ENCODE peak calls at places on chromosomes 1 and 21, in four cellular contexts. N is CD8-positive, alpha-beta T cell; I is bronchial epithelial cell; Q is right lobe of liver. M is an unnamed sample.

GRCh38 chr1:172351761-172352161 is 68.7 kb upstream of the C1orf105 start:
- DNase-seq in N (no peak), I (no peak), Q (no peak), M (no peak)

GRCh38 chr1:93692983-93693591 is 11.4 kb upstream of the BCAR3 start:
- DNase-seq in N (no peak), I (peak; percentile 97), Q (no peak), M (peak; percentile 80)

GRCh38 chr1:192171123-192171522 is 12.9 kb downstream of the RGS18 start:
- DNase-seq in N (no peak), I (no peak), Q (no peak), M (no peak)

GRCh38 chr1:1208713-1209433 is 2.5 kb upstream of the TNFRSF18 start:
- DNase-seq in N (no peak), I (no peak), Q (peak; percentile 49), M (no peak)

GRCh38 chr1:47452426-47452825 is 14.6 kb downstream of the FOXD2 start:
- DNase-seq in N (no peak), I (no peak), Q (no peak), M (no peak)

GRCh38 chr1:220001095-220001501 is 45.2 kb downstream of the EPRS1 start:
- DNase-seq in N (no peak), I (no peak), Q (no peak), M (no peak)

GRCh38 chr1:66752000-66752592 is at the start of gene DYNLT5:
- DNase-seq in N (no peak), I (no peak), Q (peak; percentile 72), M (no peak)

GRCh38 chr21:28608646-28609045 is 384.0 kb downstream of the LTN1 start:
- DNase-seq in N (no peak), I (peak; percentile 33), Q (no peak), M (no peak)

GRCh38 chr1:116808476-116809180 is 54.4 kb downstream of the CD2 start:
- DNase-seq in N (no peak), I (peak; percentile 98), Q (no peak), M (no peak)

GRCh38 chr1:156805766-156806511 is 10.7 kb downstream of the SH2D2A start:
- DNase-seq in N (no peak), I (peak; percentile 56), Q (no peak), M (no peak)

GRCh38 chr1:19179597-19180271 is 30.3 kb downstream of the UBR4 start:
- DNase-seq in N (no peak), I (peak; percentile 12), Q (no peak), M (peak; percentile 38)

GRCh38 chr1:31617917-31618746 is 643 bp downstream of the HCRTR1 start:
- DNase-seq in N (peak; percentile 19), I (no peak), Q (no peak), M (peak; percentile 56)

GRCh38 chr1:94599090-94599813 is 57.7 kb upstream of the F3 start:
- DNase-seq in N (no peak), I (peak; percentile 77), Q (no peak), M (no peak)

GRCh38 chr21:38913120-38913975 is 107.6 kb downstream of the ETS2 start:
- DNase-seq in N (no peak), I (peak; percentile 85), Q (peak; percentile 96), M (no peak)

GRCh38 chr1:90716552-90717355 is at the start of gene BARHL2:
- DNase-seq in N (no peak), I (no peak), Q (no peak), M (no peak)

GRCh38 chr1:102942324-102942723 is 166.0 kb downstream of the COL11A1 start:
- DNase-seq in N (no peak), I (no peak), Q (no peak), M (no peak)

GRCh38 chr1:115782571-115783281 is 14.2 kb upstream of the CASQ2 start:
- DNase-seq in N (no peak), I (peak; percentile 99), Q (no peak), M (peak; percentile 12)

GRCh38 chr1:15027515-15027948 is 126.0 kb upstream of the TMEM51 start:
- DNase-seq in N (no peak), I (peak; percentile 39), Q (peak; percentile 69), M (peak; percentile 31)

GRCh38 chr1:245301921-245302320 is 147.1 kb downstream of the KIF26B start:
- DNase-seq in N (no peak), I (no peak), Q (no peak), M (no peak)

GRCh38 chr1:156214024-156214748 is 1.4 kb downstream of the PMF1 start:
- DNase-seq in N (no peak), I (peak; percentile 83), Q (no peak), M (no peak)

GRCh38 chr1:68051475-68051874 is 1.0 kb upstream of the DIRAS3 start:
- DNase-seq in N (no peak), I (peak; percentile 58), Q (peak; percentile 69), M (no peak)

GRCh38 chr1:183652547-183653467 is at the start of gene APOBEC4:
- DNase-seq in N (no peak), I (peak; percentile 22), Q (no peak), M (peak; percentile 62)

GRCh38 chr1:244341455-244342450 is 110.0 kb downstream of the ADSS2 start:
- DNase-seq in N (no peak), I (peak; percentile 98), Q (no peak), M (no peak)

GRCh38 chr1:8937701-8938100 is 8.0 kb upstream of the CA6 start:
- DNase-seq in N (no peak), I (no peak), Q (no peak), M (no peak)

GRCh38 chr1:206739411-206740076 is 31.0 kb upstream of the IL19 start:
- DNase-seq in N (no peak), I (peak; percentile 12), Q (no peak), M (peak; percentile 99)

GRCh38 chr21:21003701-21004100 is 5.5 kb downstream of the NCAM2 start:
- DNase-seq in N (no peak), I (peak; percentile 16), Q (no peak), M (peak; percentile 2)

GRCh38 chr1:241503444-241503843 is 16.1 kb downstream of the FH start:
- DNase-seq in N (no peak), I (no peak), Q (no peak), M (no peak)

GRCh38 chr21:44958471-44959191 is 18.8 kb downstream of the SLX9 start:
- DNase-seq in N (no peak), I (no peak), Q (peak; percentile 80), M (no peak)

GRCh38 chr21:35232545-35233176 is 183.6 kb upstream of the RUNX1 start:
- DNase-seq in N (no peak), I (peak; percentile 38), Q (no peak), M (no peak)

GRCh38 chr1:234927312-234927967 is 201.2 kb downstream of the TOMM20 start:
- DNase-seq in N (no peak), I (no peak), Q (no peak), M (no peak)
- H3K4me3 ChIP-seq in N (peak overlapping the region; percentile 0), I (no peak overlapping the region), Q (no peak overlapping the region), M (peak overlapping the region; percentile 48)

GRCh38 chr1:25503551-25504426 is 39.6 kb upstream of the LDLRAP1 start:
- DNase-seq in N (peak; percentile 55), I (peak; percentile 42), Q (peak; percentile 74), M (peak; percentile 59)
- TF ChIP-seq CTCF in N (peak; percentile 69), I (peak; percentile 77), Q (peak; percentile 59), M (peak; percentile 60)

GRCh38 chr1:78715181-78715661 is 65.6 kb downstream of the IFI44 start:
- DNase-seq in N (no peak), I (peak; percentile 45), Q (no peak), M (no peak)
- H3K4me3 ChIP-seq in N (no peak overlapping the region), I (no peak overlapping the region), Q (no peak overlapping the region), M (no peak overlapping the region)

GRCh38 chr1:109482796-109483638 is 688 bp upstream of the ATXN7L2 start:
- DNase-seq in N (no peak), I (no peak), Q (no peak), M (no peak)
- TF ChIP-seq CTCF in N (no peak), I (no peak), Q (no peak), M (no peak)

GRCh38 chr1:7110306-7110705 is 325.1 kb downstream of the CAMTA1 start:
- DNase-seq in N (no peak), I (peak; percentile 91), Q (no peak), M (no peak)

GRCh38 chr1:7113136-7113535 is 327.9 kb downstream of the CAMTA1 start:
- DNase-seq in N (no peak), I (no peak), Q (no peak), M (no peak)

GRCh38 chr1:7109901-7110300 is 324.6 kb downstream of the CAMTA1 start:
- DNase-seq in N (no peak), I (peak; percentile 79), Q (no peak), M (no peak)

GRCh38 chr1:7113822-7114221 is 328.6 kb downstream of the CAMTA1 start:
- DNase-seq in N (no peak), I (no peak), Q (no peak), M (no peak)

DNA sequence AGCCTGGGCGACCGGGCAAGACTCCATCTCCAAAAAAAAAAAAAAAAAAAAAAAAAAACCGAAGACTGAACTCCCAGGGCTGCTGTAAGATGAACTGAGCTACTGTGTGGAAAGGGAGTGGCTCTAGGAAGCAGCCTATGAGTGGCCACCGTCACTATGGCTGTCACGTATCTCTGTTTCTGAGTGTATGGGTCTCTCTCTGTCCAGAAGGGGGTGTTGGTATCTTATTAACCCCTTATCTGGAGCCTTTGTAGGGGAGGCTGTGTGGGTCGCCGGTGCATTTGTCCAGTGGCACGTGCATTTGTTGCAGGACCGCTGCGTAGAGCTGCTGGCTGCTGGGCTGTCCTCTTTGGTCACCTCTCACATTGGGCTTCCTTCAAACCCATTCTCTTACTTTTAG is 326.6 kb downstream of the CAMTA1 start:
- DNase-seq in N (no peak), I (no peak), Q (no peak), M (no peak)
- H3K4me3 ChIP-seq in N (no peak overlapping the region), I (no peak overlapping the region), Q (no peak overlapping the region), M (no peak overlapping the region)

GRCh38 chr1:209675567-209676154 is 449 bp downstream of the G0S2 start:
- DNase-seq in N (no peak), I (no peak), Q (no peak), M (no peak)
- TF ChIP-seq CTCF in N (no peak), I (peak; percentile 11), Q (no peak), M (no peak)

DNA sequence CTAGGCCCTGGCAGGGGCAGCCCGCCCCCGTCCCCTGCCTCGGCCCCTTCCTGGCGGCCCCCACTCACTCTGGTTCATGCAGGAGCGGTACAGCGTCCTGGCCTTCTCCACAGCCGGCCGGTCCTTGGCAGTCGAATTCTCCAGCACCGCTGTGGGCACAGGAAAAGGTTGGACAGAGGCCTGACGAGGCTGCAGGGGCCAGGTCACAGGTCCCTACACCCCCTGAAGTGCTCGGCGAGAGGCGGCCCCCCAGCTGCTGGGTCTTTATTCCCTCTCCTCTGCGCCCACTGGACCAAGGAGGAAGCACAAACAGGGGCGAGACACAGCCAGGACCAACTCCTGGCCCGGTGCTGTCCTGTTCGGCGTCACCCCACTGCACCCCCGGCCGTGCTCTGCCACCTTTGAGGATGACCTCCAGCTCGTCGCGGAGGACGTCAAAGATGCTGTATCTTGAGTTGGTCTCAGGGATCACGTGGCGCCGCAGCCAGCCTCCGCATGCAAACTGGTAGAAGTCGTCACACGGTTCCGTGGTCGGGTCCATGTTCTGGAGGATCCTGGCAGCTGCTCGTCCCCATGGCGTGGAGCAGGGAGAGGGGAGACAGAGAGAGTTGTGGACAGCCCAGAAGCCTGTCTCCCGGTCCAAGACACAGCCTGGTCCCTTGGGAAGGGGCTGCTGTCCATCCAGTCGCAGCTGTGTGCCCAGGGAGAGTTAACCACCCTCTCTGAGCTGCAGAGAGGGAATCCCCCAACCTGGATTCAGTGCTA is 22.9 kb downstream of the PRXL2B start:
- DNase-seq in N (no peak), I (no peak), Q (no peak), M (no peak)
- H3K4me3 ChIP-seq in N (no peak overlapping the region), I (no peak overlapping the region), Q (no peak overlapping the region), M (no peak overlapping the region)

GRCh38 chr1:180927348-180927747 is 14.7 kb downstream of the KIAA1614 start:
- DNase-seq in N (no peak), I (no peak), Q (peak; percentile 30), M (no peak)
- TF ChIP-seq CTCF in N (no peak), I (no peak), Q (no peak), M (no peak)

GRCh38 chr21:43720539-43721224 is 1.8 kb downstream of the PDXK start:
- DNase-seq in N (no peak), I (no peak), Q (no peak), M (no peak)
- H3K4me3 ChIP-seq in N (peak overlapping the region; percentile 83), I (peak overlapping the region; percentile 96), Q (peak overlapping the region; percentile 97), M (peak overlapping the region; percentile 86)

M was measured in GM12865.